ENCODE peak calls at places on chromosome 2, in six cellular contexts. G is right atrium auricular region; D is HCT116; Q is CD8-positive, alpha-beta T cell; O is suprapubic skin; H is DND-41. B is an unnamed sample. For H3K36me3, the result is how much of the 10 kb centered on the place peaks cover.

GRCh38 chr2:24343225-24343882 is 17.0 kb downstream of the ITSN2 start:
- DNase-seq in G (no peak), D (no peak), Q (no peak), O (no peak), H (no peak), B (no peak)

GRCh38 chr2:225781145-225781544 is 381.6 kb downstream of the NYAP2 start:
- DNase-seq in G (no peak), D (no peak), Q (no peak), O (no peak), H (no peak), B (no peak)

GRCh38 chr2:98465456-98466201 is 21.0 kb downstream of the INPP4A start:
- DNase-seq in G (peak), D (no peak), Q (peak), O (no peak), H (peak), B (peak)

GRCh38 chr2:189369566-189369965 is 71.7 kb upstream of the WDR75 start:
- DNase-seq in G (no peak), D (no peak), Q (no peak), O (no peak), H (no peak), B (no peak)

GRCh38 chr2:108579631-108580030 is 45.4 kb downstream of the LIMS1 start:
- DNase-seq in G (no peak), D (no peak), Q (no peak), O (no peak), H (no peak), B (no peak)

GRCh38 chr2:19362652-19363473 is 4.4 kb upstream of the OSR1 start:
- DNase-seq in G (peak), D (peak), Q (no peak), O (peak), H (peak), B (peak)

GRCh38 chr2:98379311-98380202 is 33.3 kb downstream of the CNGA3 start:
- DNase-seq in G (no peak), D (no peak), Q (no peak), O (no peak), H (no peak), B (no peak)

GRCh38 chr2:70440621-70441020 is 113.0 kb downstream of the TGFA start:
- DNase-seq in G (peak), D (no peak), Q (no peak), O (no peak), H (peak), B (no peak)

GRCh38 chr2:199692489-199692888 is 158.5 kb downstream of the FTCDNL1 start:
- DNase-seq in G (no peak), D (no peak), Q (no peak), O (no peak), H (no peak), B (peak)

GRCh38 chr2:217766356-217766755 is 236.4 kb downstream of the TNS1 start:
- DNase-seq in G (no peak), D (no peak), Q (no peak), O (no peak), H (no peak), B (no peak)

GRCh38 chr2:66440011-66440542 is 5.2 kb downstream of the MEIS1 start:
- DNase-seq in G (no peak), D (no peak), Q (no peak), O (no peak), H (no peak), B (no peak)

GRCh38 chr2:84919885-84920580 is 14.6 kb downstream of the TMSB10 start:
- DNase-seq in G (peak), D (peak), Q (no peak), O (no peak), H (no peak), B (no peak)

GRCh38 chr2:98936133-98936916 is at the start of gene CRACDL:
- DNase-seq in G (no peak), D (no peak), Q (no peak), O (no peak), H (no peak), B (no peak)

GRCh38 chr2:207296265-207296948 is 130.7 kb upstream of the KLF7 start:
- DNase-seq in G (no peak), D (no peak), Q (no peak), O (no peak), H (no peak), B (no peak)

GRCh38 chr2:161681043-161681442 is 56.8 kb downstream of the SLC4A10 start:
- DNase-seq in G (no peak), D (peak), Q (no peak), O (no peak), H (no peak), B (no peak)

GRCh38 chr2:201432551-201433388 is 18.5 kb downstream of the TRAK2 start:
- DNase-seq in G (no peak), D (no peak), Q (no peak), O (no peak), H (no peak), B (no peak)

GRCh38 chr2:98545591-98545990 is 62.7 kb downstream of the COA5 start:
- DNase-seq in G (peak), D (no peak), Q (no peak), O (no peak), H (no peak), B (no peak)

GRCh38 chr2:155190342-155190741 is 491.8 kb downstream of the KCNJ3 start:
- DNase-seq in G (no peak), D (no peak), Q (no peak), O (no peak), H (no peak), B (no peak)

GRCh38 chr2:177516786-177517544 is 124.4 kb downstream of the AGPS start:
- DNase-seq in G (no peak), D (no peak), Q (no peak), O (no peak), H (no peak), B (no peak)

GRCh38 chr2:156399950-156400703 is 36.1 kb upstream of the GPD2 start:
- DNase-seq in G (peak), D (peak), Q (no peak), O (peak), H (no peak), B (peak)

GRCh38 chr2:10620481-10620880 is 69.3 kb downstream of the NOL10 start:
- DNase-seq in G (no peak), D (no peak), Q (no peak), O (no peak), H (no peak), B (no peak)

GRCh38 chr2:179222076-179222475 is 42.6 kb downstream of the SESTD1 start:
- DNase-seq in G (no peak), D (no peak), Q (no peak), O (no peak), H (no peak), B (no peak)

GRCh38 chr2:164595031-164595430 is 26.3 kb downstream of the GRB14 start:
- DNase-seq in G (no peak), D (no peak), Q (no peak), O (no peak), H (no peak), B (no peak)

GRCh38 chr2:200525882-200526651 is at the start of gene SGO2:
- DNase-seq in G (peak), D (peak), Q (peak), O (peak), H (peak), B (peak)

GRCh38 chr2:20141056-20141762 is 83.7 kb downstream of the SDC1 start:
- DNase-seq in G (peak), D (peak), Q (no peak), O (peak), H (no peak), B (no peak)

GRCh38 chr2:12469053-12469625 is 247.6 kb upstream of the TRIB2 start:
- DNase-seq in G (no peak), D (no peak), Q (no peak), O (no peak), H (no peak), B (no peak)

GRCh38 chr2:78020500-78020899 is 498.3 kb upstream of the LRRTM4 start:
- DNase-seq in G (no peak), D (no peak), Q (no peak), O (no peak), H (no peak), B (no peak)

GRCh38 chr2:234102112-234102511 is 51.6 kb downstream of the SPP2 start:
- DNase-seq in G (no peak), D (peak), Q (no peak), O (no peak), H (no peak), B (peak)

GRCh38 chr2:137967042-137967441 is 2.8 kb downstream of the HNMT start:
- DNase-seq in G (no peak), D (no peak), Q (no peak), O (no peak), H (no peak), B (no peak)

GRCh38 chr2:12694990-12695774 is 21.6 kb upstream of the TRIB2 start:
- DNase-seq in G (no peak), D (no peak), Q (no peak), O (no peak), H (no peak), B (no peak)

GRCh38 chr2:10404324-10405143 is 43.6 kb downstream of the ODC1 start:
- DNase-seq in G (no peak), D (no peak), Q (no peak), O (no peak), H (no peak), B (no peak)

DNA sequence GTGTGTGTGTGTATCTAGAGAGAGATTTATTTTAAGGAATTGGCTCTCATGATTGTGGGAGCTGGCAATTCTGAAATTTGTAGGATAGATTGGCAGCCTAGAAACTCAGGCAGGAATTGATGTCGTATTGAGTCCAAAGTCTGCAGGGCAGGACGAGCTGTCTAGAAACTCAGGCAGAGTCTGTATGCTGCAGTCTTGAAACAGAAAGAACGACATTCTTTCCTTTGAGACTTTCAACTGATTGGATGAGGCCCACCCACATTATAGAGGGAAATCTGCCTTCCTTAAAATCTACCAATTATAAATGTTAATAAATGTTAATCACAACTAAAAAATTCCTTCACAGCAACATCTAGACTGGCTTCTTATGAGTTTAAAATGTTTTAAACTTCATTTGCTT is 436.6 kb upstream of the FANCL start:
- DNase-seq in G (no peak), D (no peak), Q (no peak), O (no peak), H (no peak), B (no peak)
- H3K4me3 ChIP-seq in G (no peak), D (no peak), Q (no peak), O (no peak), H (no peak), B (no peak)

DNA sequence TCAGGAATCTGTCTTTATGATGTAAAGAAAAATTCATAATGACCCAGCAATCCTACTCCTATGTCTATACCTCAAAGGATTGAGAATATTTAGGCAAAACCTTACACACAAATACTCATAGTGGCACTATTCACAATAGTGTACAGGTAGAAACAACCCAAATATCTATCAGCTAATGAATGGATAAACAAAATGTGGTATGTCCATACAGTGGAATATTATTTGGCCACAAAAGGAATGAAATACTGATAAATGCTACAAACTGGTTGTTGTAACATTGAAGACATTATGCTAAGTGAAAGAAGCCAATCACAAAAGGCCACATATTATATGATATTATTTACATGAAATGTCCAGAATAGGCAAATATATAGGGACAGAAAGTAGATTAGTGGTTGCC is 24.7 kb downstream of the PDK1 start:
- DNase-seq in G (no peak), D (no peak), Q (no peak), O (no peak), H (no peak), B (no peak)
- H3K36me3 ChIP-seq in G (under half), D (under half), Q (under half), O (under half), H (half or more), B (under half)

GRCh38 chr2:116510117-116510671 is 1304.3 kb upstream of the DDX18 start:
- DNase-seq in G (no peak), D (no peak), Q (no peak), O (no peak), H (no peak), B (no peak)
- TF ChIP-seq CTCF in G (no peak), D (peak), Q (no peak), O (no peak), H (peak), B (no peak)

GRCh38 chr2:197266477-197266876 is 44.1 kb downstream of the ANKRD44 start:
- DNase-seq in G (no peak), D (no peak), Q (no peak), O (no peak), H (no peak), B (no peak)

GRCh38 chr2:197263077-197263476 is 47.5 kb downstream of the ANKRD44 start:
- DNase-seq in G (no peak), D (no peak), Q (no peak), O (no peak), H (no peak), B (no peak)

GRCh38 chr2:197269173-197269572 is 41.4 kb downstream of the ANKRD44 start:
- DNase-seq in G (no peak), D (no peak), Q (no peak), O (no peak), H (no peak), B (no peak)

GRCh38 chr2:197264332-197264731 is 46.2 kb downstream of the ANKRD44 start:
- DNase-seq in G (no peak), D (no peak), Q (no peak), O (no peak), H (no peak), B (no peak)

GRCh38 chr2:197265931-197266330 is 44.6 kb downstream of the ANKRD44 start:
- DNase-seq in G (no peak), D (no peak), Q (no peak), O (no peak), H (no peak), B (no peak)
- H3K4me3 ChIP-seq in G (no peak), D (no peak), Q (peak), O (no peak), H (no peak), B (no peak)

DNA sequence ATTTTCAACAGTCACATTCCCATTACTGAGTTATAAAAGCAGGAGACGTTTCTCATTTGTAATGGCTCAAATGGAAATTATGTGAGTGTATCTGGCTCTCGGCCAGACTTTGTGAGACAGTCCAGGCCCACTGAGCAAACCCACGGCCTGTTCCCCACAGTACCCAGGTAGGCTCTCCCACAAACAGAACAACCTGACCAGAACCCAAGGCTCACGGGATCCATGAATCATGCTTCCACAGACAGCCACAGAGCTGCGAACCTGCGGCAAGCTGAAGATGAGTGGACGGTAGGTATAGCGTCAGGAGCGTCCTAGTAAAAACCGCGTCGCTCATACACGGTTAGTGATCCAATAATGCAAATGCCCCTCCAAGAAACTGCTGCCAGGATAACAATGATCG is 34.2 kb downstream of the NDUFA10 start:
- DNase-seq in G (no peak), D (no peak), Q (no peak), O (no peak), H (no peak), B (no peak)
- H3K36me3 ChIP-seq in G (under half), D (under half), Q (under half), O (half or more), H (half or more), B (under half)

GRCh38 chr2:96143231-96143847 is 1.9 kb downstream of the DUSP2 start:
- DNase-seq in G (no peak), D (no peak), Q (no peak), O (no peak), H (no peak), B (peak)

GRCh38 chr2:96140941-96141623 is 2.8 kb upstream of the ASTL start:
- DNase-seq in G (no peak), D (no peak), Q (no peak), O (no peak), H (no peak), B (no peak)

GRCh38 chr2:96144481-96145027 is 686 bp downstream of the DUSP2 start:
- DNase-seq in G (no peak), D (no peak), Q (no peak), O (no peak), H (peak), B (peak)

GRCh38 chr2:96143848-96144480 is 1.3 kb downstream of the DUSP2 start:
- DNase-seq in G (no peak), D (peak), Q (no peak), O (no peak), H (peak), B (peak)

DNA sequence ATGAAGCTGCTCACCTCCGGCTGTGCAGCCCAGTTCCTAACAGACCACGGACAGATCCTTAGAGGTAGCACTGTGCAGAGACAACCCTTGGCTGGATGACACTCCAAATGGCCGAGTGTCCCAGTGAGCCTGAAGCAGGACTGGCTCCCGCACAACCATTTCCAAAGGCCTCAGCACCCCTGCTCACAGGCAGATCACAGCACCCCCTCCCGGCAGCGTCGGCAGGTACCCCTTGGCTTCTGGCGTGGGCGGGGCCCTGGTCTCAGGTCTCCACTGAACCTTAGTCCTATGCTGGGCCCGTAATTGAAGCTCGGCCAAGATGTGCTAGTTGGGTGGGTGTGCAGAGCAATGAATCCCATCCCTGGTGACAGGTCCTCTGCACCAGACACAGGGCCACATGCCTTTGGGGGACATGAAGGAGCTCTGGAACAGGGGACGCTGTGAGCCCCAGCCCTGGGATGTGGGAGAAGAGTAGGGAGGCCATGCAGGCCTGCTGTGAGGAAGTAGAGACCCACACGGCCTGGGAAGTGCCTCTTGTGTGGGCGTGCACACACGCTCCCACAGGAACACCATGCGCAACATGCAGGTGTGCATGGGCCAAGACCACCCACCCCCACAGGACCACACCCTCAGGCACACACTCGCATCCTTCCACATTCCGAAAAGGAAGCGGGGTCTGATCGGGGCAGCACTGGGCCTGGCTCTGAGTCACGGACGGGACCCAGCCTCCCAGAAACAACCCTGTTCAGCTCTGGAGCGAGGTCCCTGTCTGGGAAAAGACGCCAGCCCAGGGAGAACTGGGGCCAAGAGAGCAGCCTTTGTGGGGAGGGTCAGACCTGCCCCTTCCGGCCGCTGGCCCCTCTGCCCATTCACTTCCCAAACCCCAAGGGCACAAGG is 2.8 kb downstream of the DUSP2 start:
- DNase-seq in G (no peak), D (no peak), Q (no peak), O (no peak), H (no peak), B (peak)
- TF ChIP-seq CTCF in G (no peak), D (peak), Q (peak), O (no peak), H (no peak), B (no peak)

DNA sequence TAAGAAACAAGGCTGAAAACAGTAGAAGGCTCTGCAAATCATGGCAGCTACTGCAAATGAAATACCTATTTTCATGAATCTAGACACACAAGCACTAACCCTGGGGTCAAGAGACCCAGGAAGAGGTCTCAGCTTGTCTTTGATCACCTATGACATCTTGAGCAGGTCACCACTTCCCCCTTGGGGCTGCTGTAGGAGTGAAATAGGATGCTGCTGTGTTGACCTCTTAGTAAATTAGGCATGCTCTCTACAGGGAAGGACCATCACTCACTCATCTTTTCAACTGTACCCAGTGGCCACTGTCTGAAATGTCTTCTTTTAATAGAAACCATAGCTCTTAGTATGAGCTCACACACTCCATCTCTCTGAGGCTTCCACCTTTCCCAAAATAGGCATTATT is 83.8 kb downstream of the NCK2 start:
- DNase-seq in G (no peak), D (no peak), Q (no peak), O (no peak), H (no peak), B (no peak)
- H3K4me3 ChIP-seq in G (no peak), D (no peak), Q (no peak), O (no peak), H (no peak), B (no peak)

DNA sequence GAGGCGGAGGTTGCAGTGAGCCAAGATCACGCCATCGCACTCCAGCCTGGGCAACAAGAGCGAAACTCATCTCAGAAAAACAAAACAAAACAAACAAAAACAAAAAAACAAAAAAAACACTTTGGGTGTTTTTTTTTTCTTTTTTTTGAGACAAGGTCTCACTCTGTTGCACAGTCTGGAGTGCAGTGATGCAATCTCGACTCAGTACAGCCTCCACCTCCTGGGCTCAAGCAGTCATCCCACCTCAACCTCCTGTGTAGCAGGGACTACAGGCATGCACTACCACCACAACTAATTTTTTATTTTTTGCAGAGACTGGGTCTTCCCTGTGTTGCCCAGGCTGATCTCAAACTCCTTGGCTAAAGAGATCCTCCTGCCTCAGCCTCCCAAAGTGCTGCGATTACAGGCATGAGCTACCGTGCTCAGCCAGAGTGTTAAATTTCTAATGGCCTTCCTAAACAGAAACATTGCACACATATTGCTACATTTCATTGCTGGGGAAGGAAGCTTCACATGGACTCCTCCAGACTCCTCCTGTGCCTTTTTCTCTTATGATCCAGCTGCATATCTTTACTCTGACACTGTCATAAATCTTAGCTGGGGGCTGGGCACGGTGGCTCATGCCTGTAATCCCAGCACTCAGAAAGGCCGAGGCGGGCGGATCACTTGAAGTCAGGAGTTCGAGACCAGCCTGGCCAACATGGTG is 19.7 kb downstream of the STARD7 start:
- DNase-seq in G (no peak), D (no peak), Q (no peak), O (no peak), H (no peak), B (no peak)
- H3K36me3 ChIP-seq in G (half or more), D (half or more), Q (half or more), O (half or more), H (half or more), B (under half)